ENCODE peak calls at places on chromosomes 13 and 19, in five cellular contexts. One of them, this sample, is unnamed. For H3K4me1, the result is how much of the 10 kb centered on the place peaks cover.

GRCh38 chr19:19591133-19591825 is 27.2 kb downstream of the PBX4 start:
- DNase-seq in PC-3: peak
- DNase-seq in IMR-90: peak
- DNase-seq in neural progenitor cell: peak
- DNase-seq in GM23248: peak
- DNase-seq in this sample: peak

GRCh38 chr13:21326155-21327030 is 132.7 kb downstream of the ZDHHC20 start:
- DNase-seq in PC-3: no peak
- DNase-seq in IMR-90: peak
- DNase-seq in neural progenitor cell: peak
- DNase-seq in GM23248: peak
- DNase-seq in this sample: peak

GRCh38 chr19:38252935-38253691 is 3.1 kb downstream of the PPP1R14A start:
- DNase-seq in PC-3: no peak
- DNase-seq in IMR-90: no peak
- DNase-seq in neural progenitor cell: peak
- DNase-seq in GM23248: no peak
- DNase-seq in this sample: no peak

GRCh38 chr13:60431108-60431700 is 34.2 kb downstream of the TDRD3 start:
- DNase-seq in PC-3: peak
- DNase-seq in IMR-90: peak
- DNase-seq in neural progenitor cell: peak
- DNase-seq in GM23248: peak
- DNase-seq in this sample: peak

GRCh38 chr13:111956261-111957151 is 110.4 kb upstream of the SOX1 start:
- DNase-seq in PC-3: no peak
- DNase-seq in IMR-90: no peak
- DNase-seq in neural progenitor cell: no peak
- DNase-seq in GM23248: no peak
- DNase-seq in this sample: no peak

GRCh38 chr13:49367640-49368431 is 76.0 kb downstream of the CAB39L start:
- DNase-seq in PC-3: no peak
- DNase-seq in IMR-90: no peak
- DNase-seq in neural progenitor cell: peak
- DNase-seq in GM23248: peak
- DNase-seq in this sample: peak

GRCh38 chr13:65965496-65965895 is 1264.6 kb downstream of the PCDH9 start:
- DNase-seq in PC-3: peak
- DNase-seq in IMR-90: peak
- DNase-seq in neural progenitor cell: no peak
- DNase-seq in GM23248: peak
- DNase-seq in this sample: peak

GRCh38 chr19:4172861-4173473 is 9.4 kb downstream of the SIRT6 start:
- DNase-seq in PC-3: peak
- DNase-seq in IMR-90: peak
- DNase-seq in neural progenitor cell: peak
- DNase-seq in GM23248: peak
- DNase-seq in this sample: peak

GRCh38 chr19:763181-763580 is 12.3 kb downstream of the MISP start:
- DNase-seq in PC-3: no peak
- DNase-seq in IMR-90: no peak
- DNase-seq in neural progenitor cell: no peak
- DNase-seq in GM23248: no peak
- DNase-seq in this sample: no peak

GRCh38 chr13:91719033-91719432 is 320.6 kb downstream of the GPC5 start:
- DNase-seq in PC-3: peak
- DNase-seq in IMR-90: peak
- DNase-seq in neural progenitor cell: no peak
- DNase-seq in GM23248: peak
- DNase-seq in this sample: no peak

GRCh38 chr19:55635334-55635717 is 5.5 kb upstream of the ZNF580 start:
- DNase-seq in PC-3: no peak
- DNase-seq in IMR-90: no peak
- DNase-seq in neural progenitor cell: no peak
- DNase-seq in GM23248: peak
- DNase-seq in this sample: no peak

GRCh38 chr13:53206455-53206854 is 177.8 kb downstream of the OLFM4 start:
- DNase-seq in PC-3: peak
- DNase-seq in IMR-90: no peak
- DNase-seq in neural progenitor cell: no peak
- DNase-seq in GM23248: peak
- DNase-seq in this sample: no peak

GRCh38 chr19:45175663-45176345 is 2.2 kb downstream of the TRAPPC6A start:
- DNase-seq in PC-3: no peak
- DNase-seq in IMR-90: no peak
- DNase-seq in neural progenitor cell: no peak
- DNase-seq in GM23248: peak
- DNase-seq in this sample: no peak

GRCh38 chr19:36244066-36244465 is 29.2 kb downstream of the ZNF146 start:
- DNase-seq in PC-3: no peak
- DNase-seq in IMR-90: no peak
- DNase-seq in neural progenitor cell: no peak
- DNase-seq in GM23248: no peak
- DNase-seq in this sample: no peak

GRCh38 chr13:85665286-85665685 is 133.9 kb downstream of the SLITRK6 start:
- DNase-seq in PC-3: peak
- DNase-seq in IMR-90: peak
- DNase-seq in neural progenitor cell: no peak
- DNase-seq in GM23248: no peak
- DNase-seq in this sample: peak

GRCh38 chr19:4537953-4538600 is 1.8 kb downstream of the LRG1 start:
- DNase-seq in PC-3: no peak
- DNase-seq in IMR-90: no peak
- DNase-seq in neural progenitor cell: peak
- DNase-seq in GM23248: no peak
- DNase-seq in this sample: no peak

GRCh38 chr19:5000120-5000611 is 31.3 kb downstream of the KDM4B start:
- DNase-seq in PC-3: no peak
- DNase-seq in IMR-90: no peak
- DNase-seq in neural progenitor cell: no peak
- DNase-seq in GM23248: no peak
- DNase-seq in this sample: no peak

GRCh38 chr19:6033744-6034264 is 55.9 kb upstream of the RANBP3 start:
- DNase-seq in PC-3: no peak
- DNase-seq in IMR-90: no peak
- DNase-seq in neural progenitor cell: no peak
- DNase-seq in GM23248: no peak
- DNase-seq in this sample: no peak

GRCh38 chr19:16384688-16385087 is 60.1 kb downstream of the KLF2 start:
- DNase-seq in PC-3: no peak
- DNase-seq in IMR-90: no peak
- DNase-seq in neural progenitor cell: no peak
- DNase-seq in GM23248: no peak
- DNase-seq in this sample: no peak

GRCh38 chr13:110128546-110128945 is 178.4 kb downstream of the COL4A1 start:
- DNase-seq in PC-3: no peak
- DNase-seq in IMR-90: no peak
- DNase-seq in neural progenitor cell: no peak
- DNase-seq in GM23248: no peak
- DNase-seq in this sample: no peak

GRCh38 chr13:79503069-79503468 is 22.1 kb downstream of the NDFIP2 start:
- DNase-seq in PC-3: no peak
- DNase-seq in IMR-90: no peak
- DNase-seq in neural progenitor cell: no peak
- DNase-seq in GM23248: no peak
- DNase-seq in this sample: no peak

GRCh38 chr13:99992376-99992775 is 10.8 kb downstream of the ZIC2 start:
- DNase-seq in PC-3: no peak
- DNase-seq in IMR-90: no peak
- DNase-seq in neural progenitor cell: peak
- DNase-seq in GM23248: no peak
- DNase-seq in this sample: no peak

GRCh38 chr19:55703790-55704215 is 28.8 kb downstream of the EPN1 start:
- DNase-seq in PC-3: no peak
- DNase-seq in IMR-90: no peak
- DNase-seq in neural progenitor cell: peak
- DNase-seq in GM23248: peak
- DNase-seq in this sample: peak

GRCh38 chr19:398719-399118 is 10.2 kb downstream of the C2CD4C start:
- DNase-seq in PC-3: no peak
- DNase-seq in IMR-90: no peak
- DNase-seq in neural progenitor cell: no peak
- DNase-seq in GM23248: no peak
- DNase-seq in this sample: no peak

GRCh38 chr19:54369082-54369691 is 4.5 kb upstream of the LAIR1 start:
- DNase-seq in PC-3: no peak
- DNase-seq in IMR-90: no peak
- DNase-seq in neural progenitor cell: no peak
- DNase-seq in GM23248: no peak
- DNase-seq in this sample: no peak

GRCh38 chr19:55674459-55674840 is 576 bp upstream of the EPN1 start:
- DNase-seq in PC-3: no peak
- DNase-seq in IMR-90: no peak
- DNase-seq in neural progenitor cell: peak
- DNase-seq in GM23248: no peak
- DNase-seq in this sample: no peak

GRCh38 chr19:34308381-34309367 is 54.3 kb downstream of the GARRE1 start:
- DNase-seq in PC-3: no peak
- DNase-seq in IMR-90: no peak
- DNase-seq in neural progenitor cell: no peak
- DNase-seq in GM23248: peak
- DNase-seq in this sample: peak

GRCh38 chr19:58181902-58182576 is 822 bp upstream of the ZNF274 start:
- DNase-seq in PC-3: peak
- DNase-seq in IMR-90: no peak
- DNase-seq in neural progenitor cell: peak
- DNase-seq in GM23248: peak
- DNase-seq in this sample: peak
- H3K9ac ChIP-seq in PC-3: no peak
- H3K9ac ChIP-seq in IMR-90: no peak
- H3K9ac ChIP-seq in neural progenitor cell: no peak
- H3K9ac ChIP-seq in GM23248: no peak
- H3K9ac ChIP-seq in this sample: no peak

GRCh38 chr19:13100871-13101589 is 1.6 kb downstream of the LYL1 start:
- DNase-seq in PC-3: peak
- DNase-seq in IMR-90: no peak
- DNase-seq in neural progenitor cell: no peak
- DNase-seq in GM23248: peak
- DNase-seq in this sample: no peak

GRCh38 chr19:13098291-13099072 is 4.2 kb downstream of the LYL1 start:
- DNase-seq in PC-3: peak
- DNase-seq in IMR-90: no peak
- DNase-seq in neural progenitor cell: peak
- DNase-seq in GM23248: peak
- DNase-seq in this sample: no peak

GRCh38 chr19:13097331-13098258 is 5.1 kb downstream of the LYL1 start:
- DNase-seq in PC-3: no peak
- DNase-seq in IMR-90: no peak
- DNase-seq in neural progenitor cell: peak
- DNase-seq in GM23248: peak
- DNase-seq in this sample: no peak

GRCh38 chr19:13100031-13100588 is 2.5 kb downstream of the LYL1 start:
- DNase-seq in PC-3: no peak
- DNase-seq in IMR-90: no peak
- DNase-seq in neural progenitor cell: no peak
- DNase-seq in GM23248: peak
- DNase-seq in this sample: no peak

DNA sequence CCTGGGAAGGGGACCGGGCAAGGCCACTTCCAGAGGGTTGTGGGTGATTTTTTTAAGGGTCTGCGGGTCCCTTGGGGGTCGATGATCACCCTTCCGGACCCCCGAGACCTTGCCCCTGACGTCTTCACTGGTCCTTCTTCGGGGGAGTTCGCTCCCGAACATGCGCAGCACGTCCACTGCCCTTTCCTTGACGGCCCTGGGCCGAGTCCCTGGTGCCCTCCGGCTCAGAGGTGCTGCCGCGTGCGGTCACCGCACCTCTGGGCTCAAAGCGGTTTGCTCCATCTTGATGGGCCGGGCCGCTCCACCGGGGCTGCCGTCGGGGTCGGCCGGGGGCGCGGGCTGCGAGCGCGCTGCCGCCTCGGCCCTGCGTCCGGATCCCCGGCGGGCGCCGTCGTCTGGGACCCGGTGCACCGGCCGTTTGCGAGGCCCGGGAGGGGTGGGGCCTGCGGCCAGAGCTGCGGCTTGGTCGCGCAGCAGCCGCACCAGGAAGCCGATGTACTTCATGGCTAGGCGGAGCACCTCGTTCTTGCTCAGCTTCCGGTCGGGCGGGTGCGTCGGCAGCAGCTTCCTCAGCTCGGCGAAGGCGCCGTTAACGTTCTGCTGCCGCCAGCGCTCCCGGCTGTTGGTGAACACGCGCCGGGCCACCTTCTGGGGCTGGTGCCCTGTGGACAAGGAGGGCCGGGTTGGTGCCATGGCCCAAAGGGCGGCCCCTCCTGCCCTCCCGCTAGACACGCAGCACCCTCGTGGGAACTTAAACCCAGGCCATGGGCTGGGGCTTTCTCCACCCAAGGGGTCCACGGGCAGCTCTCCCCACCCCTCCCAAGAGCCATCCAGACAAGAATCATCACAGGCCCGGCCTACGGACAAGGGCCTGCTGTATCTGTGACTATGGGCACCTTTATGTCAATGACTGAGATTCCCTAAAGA is 3.3 kb downstream of the LYL1 start:
- DNase-seq in PC-3: no peak
- DNase-seq in IMR-90: no peak
- DNase-seq in neural progenitor cell: peak
- DNase-seq in GM23248: no peak
- DNase-seq in this sample: no peak
- H3K4me1 ChIP-seq in PC-3: under half
- H3K4me1 ChIP-seq in IMR-90: under half
- H3K4me1 ChIP-seq in neural progenitor cell: under half
- H3K4me1 ChIP-seq in GM23248: under half
- H3K4me1 ChIP-seq in this sample: under half

DNA sequence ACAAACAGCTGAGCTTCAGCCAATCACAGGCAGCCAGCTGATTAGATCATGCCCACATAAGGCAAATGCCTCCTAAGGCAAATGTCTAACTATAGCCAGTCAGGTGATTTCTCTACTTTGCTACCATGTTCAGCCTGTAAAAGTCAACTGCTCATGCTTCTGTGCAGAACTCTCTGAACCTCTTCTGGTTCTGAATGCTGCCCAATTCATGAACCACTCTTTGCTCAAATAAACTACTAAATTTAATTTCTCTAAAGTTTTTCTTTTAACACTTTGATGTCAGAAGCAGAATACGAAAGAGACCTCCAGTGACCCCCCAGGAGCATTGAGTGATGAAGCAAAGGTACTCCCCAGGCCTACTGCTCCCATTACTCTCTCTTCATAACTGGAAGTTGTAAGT is 240.7 kb upstream of the IPO5 start:
- DNase-seq in PC-3: no peak
- DNase-seq in IMR-90: no peak
- DNase-seq in neural progenitor cell: no peak
- DNase-seq in GM23248: no peak
- DNase-seq in this sample: no peak
- H3K9ac ChIP-seq in PC-3: no peak
- H3K9ac ChIP-seq in IMR-90: no peak
- H3K9ac ChIP-seq in neural progenitor cell: no peak
- H3K9ac ChIP-seq in GM23248: no peak
- H3K9ac ChIP-seq in this sample: no peak

GRCh38 chr19:10661946-10662345 is 7.8 kb downstream of the ILF3 start:
- DNase-seq in PC-3: no peak
- DNase-seq in IMR-90: no peak
- DNase-seq in neural progenitor cell: no peak
- DNase-seq in GM23248: no peak
- DNase-seq in this sample: no peak

GRCh38 chr19:10660346-10660745 is 6.2 kb downstream of the ILF3 start:
- DNase-seq in PC-3: peak
- DNase-seq in IMR-90: no peak
- DNase-seq in neural progenitor cell: no peak
- DNase-seq in GM23248: no peak
- DNase-seq in this sample: no peak

GRCh38 chr19:10667867-10668266 is 13.7 kb downstream of the ILF3 start:
- DNase-seq in PC-3: no peak
- DNase-seq in IMR-90: no peak
- DNase-seq in neural progenitor cell: no peak
- DNase-seq in GM23248: no peak
- DNase-seq in this sample: no peak

GRCh38 chr19:10662384-10663251 is 8.5 kb downstream of the ILF3 start:
- DNase-seq in PC-3: no peak
- DNase-seq in IMR-90: peak
- DNase-seq in neural progenitor cell: no peak
- DNase-seq in GM23248: peak
- DNase-seq in this sample: peak
- H3K4me1 ChIP-seq in PC-3: under half
- H3K4me1 ChIP-seq in IMR-90: under half
- H3K4me1 ChIP-seq in neural progenitor cell: under half
- H3K4me1 ChIP-seq in GM23248: under half
- H3K4me1 ChIP-seq in this sample: under half